ENCODE peak calls at places on chromosome 16, in seven cellular contexts. G is GM13976; S is glutamatergic neuron; J is CD4-positive, alpha-beta T cell; X is Kasumi-1; K is anterior cingulate cortex; R is activated CD4-positive, alpha-beta T cell treated with anti-CD3 and anti-CD28 coated beads, Interleukin-2, amount 50 U/mL, for 1 hour. T is an unnamed sample.

GRCh38 chr16:74034862-74035261 is 261.8 kb upstream of the PSMD7 start:
- DNase-seq in G (no peak), S (no peak), J (no peak), X (peak), K (no peak), R (no peak), T (no peak)

GRCh38 chr16:21100447-21100846 is 50.2 kb downstream of the DNAH3 start:
- DNase-seq in G (no peak), S (no peak), J (no peak), X (no peak), K (no peak), R (no peak), T (no peak)

GRCh38 chr16:62022688-62023087 is 13.6 kb downstream of the CDH8 start:
- DNase-seq in G (no peak), S (no peak), J (no peak), X (no peak), K (no peak), R (no peak), T (no peak)

GRCh38 chr16:14585287-14585686 is 44.8 kb downstream of the PARN start:
- DNase-seq in G (no peak), S (no peak), J (no peak), X (no peak), K (no peak), R (no peak), T (no peak)

GRCh38 chr16:58462997-58463891 is 36.7 kb upstream of the NDRG4 start:
- DNase-seq in G (peak), S (peak), J (no peak), X (no peak), K (no peak), R (no peak), T (no peak)

GRCh38 chr16:73433493-73434307 is 385.8 kb upstream of the ZFHX3 start:
- DNase-seq in G (no peak), S (no peak), J (no peak), X (no peak), K (no peak), R (no peak), T (no peak)

GRCh38 chr16:25024900-25025299 is 9.7 kb upstream of the ARHGAP17 start:
- DNase-seq in G (no peak), S (no peak), J (no peak), X (no peak), K (no peak), R (no peak), T (no peak)

GRCh38 chr16:82584553-82585152 is 42.1 kb upstream of the CDH13 start:
- DNase-seq in G (no peak), S (no peak), J (no peak), X (no peak), K (no peak), R (no peak), T (no peak)

GRCh38 chr16:54602666-54603065 is 316.1 kb upstream of the IRX3 start:
- DNase-seq in G (no peak), S (no peak), J (no peak), X (no peak), K (no peak), R (no peak), T (no peak)

GRCh38 chr16:27928542-27928941 is 135.0 kb downstream of the GSG1L start:
- DNase-seq in G (no peak), S (no peak), J (no peak), X (no peak), K (no peak), R (no peak), T (no peak)

GRCh38 chr16:74667215-74667765 is 613 bp upstream of the RFWD3 start:
- DNase-seq in G (peak), S (peak), J (no peak), X (peak), K (peak), R (peak), T (peak)

GRCh38 chr16:23607740-23608139 is 11.6 kb upstream of the NDUFAB1 start:
- DNase-seq in G (no peak), S (no peak), J (no peak), X (no peak), K (no peak), R (no peak), T (no peak)

GRCh38 chr16:50671644-50672260 is 9.4 kb downstream of the SNX20 start:
- DNase-seq in G (peak), S (peak), J (peak), X (peak), K (no peak), R (peak), T (peak)

GRCh38 chr16:14502932-14503741 is 126.9 kb downstream of the PARN start:
- DNase-seq in G (peak), S (no peak), J (no peak), X (no peak), K (no peak), R (no peak), T (no peak)